ENCODE peak calls at places on chromosomes 5 and 9, in eight cellular contexts. V is CD8-positive, alpha-beta memory T cell; U is fibroblast of lung; F is effector memory CD4-positive, alpha-beta T cell; E is tibial nerve; Q is SK-N-SH; W is right lobe of liver; X is colonic mucosa. B is an unnamed sample. For H3K4me1, the result is how much of the 10 kb centered on the place peaks cover.

GRCh38 chr9:92680166-92681119 is 10.5 kb upstream of the IPPK start:
- DNase-seq in V (no peak), U (peak), F (no peak), E (no peak), Q (no peak), W (no peak), X (no peak), B (peak)

GRCh38 chr5:35617435-35618296 is at the start of gene SPEF2:
- DNase-seq in V (peak), U (peak), F (peak), E (peak), Q (peak), W (peak), X (peak), B (peak)

GRCh38 chr9:83583151-83584014 is 39.6 kb upstream of the IDNK start:
- DNase-seq in V (no peak), U (peak), F (no peak), E (peak), Q (peak), W (peak), X (peak), B (peak)

GRCh38 chr9:113728989-113729388 is 147.1 kb upstream of the ZNF618 start:
- DNase-seq in V (no peak), U (no peak), F (no peak), E (no peak), Q (no peak), W (no peak), X (no peak), B (no peak)

GRCh38 chr9:129559506-129559881 is 61.4 kb downstream of the C9orf50 start:
- DNase-seq in V (no peak), U (no peak), F (no peak), E (no peak), Q (no peak), W (no peak), X (no peak), B (no peak)

GRCh38 chr9:122936883-122937282 is 3.9 kb upstream of the RABGAP1 start:
- DNase-seq in V (no peak), U (no peak), F (no peak), E (no peak), Q (no peak), W (no peak), X (no peak), B (no peak)

GRCh38 chr5:151585970-151586369 is 5.2 kb downstream of the FAT2 start:
- DNase-seq in V (no peak), U (no peak), F (no peak), E (no peak), Q (peak), W (no peak), X (no peak), B (peak)

GRCh38 chr9:91411096-91411771 is 12.4 kb downstream of the NFIL3 start:
- DNase-seq in V (no peak), U (peak), F (no peak), E (no peak), Q (no peak), W (no peak), X (no peak), B (no peak)

GRCh38 chr9:81613002-81613750 is 76.2 kb downstream of the TLE1 start:
- DNase-seq in V (no peak), U (no peak), F (no peak), E (peak), Q (peak), W (no peak), X (no peak), B (no peak)

GRCh38 chr9:93059097-93059959 is 827 bp downstream of the SUSD3 start:
- DNase-seq in V (no peak), U (no peak), F (peak), E (no peak), Q (no peak), W (no peak), X (no peak), B (no peak)

DNA sequence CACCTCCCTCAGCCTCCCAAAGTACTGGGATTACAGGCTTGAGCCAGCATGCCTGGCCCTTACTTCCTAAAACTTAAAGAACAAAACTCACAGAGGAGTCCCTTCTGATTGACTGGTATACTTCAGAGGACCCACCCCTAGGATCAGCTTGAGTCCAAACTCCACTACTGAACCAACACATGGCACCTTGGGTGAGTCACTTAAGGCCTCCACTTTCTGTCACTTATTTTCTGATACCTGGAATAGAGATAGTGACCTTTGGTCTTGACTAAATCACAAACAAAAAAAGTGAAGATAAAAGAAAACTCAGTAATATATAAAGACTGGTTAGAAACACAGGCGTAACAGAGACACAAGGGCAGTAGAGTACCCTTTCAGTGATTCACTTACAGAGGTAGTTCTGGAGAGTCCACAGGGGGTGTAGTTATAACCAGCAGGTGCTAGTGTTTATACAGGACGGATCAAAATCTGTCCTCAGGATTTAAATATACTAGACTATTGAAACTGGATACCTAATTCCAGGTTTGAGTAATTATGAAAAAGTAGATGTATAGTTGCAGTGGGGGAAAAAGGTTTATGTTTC is 274.3 kb upstream of the ANKRD55 start:
- DNase-seq in V (no peak), U (no peak), F (no peak), E (no peak), Q (no peak), W (no peak), X (peak), B (no peak)
- H3K4me1 ChIP-seq in V (under half), U (under half), F (under half), E (under half), Q (under half), W (under half), X (under half), B (under half)

DNA sequence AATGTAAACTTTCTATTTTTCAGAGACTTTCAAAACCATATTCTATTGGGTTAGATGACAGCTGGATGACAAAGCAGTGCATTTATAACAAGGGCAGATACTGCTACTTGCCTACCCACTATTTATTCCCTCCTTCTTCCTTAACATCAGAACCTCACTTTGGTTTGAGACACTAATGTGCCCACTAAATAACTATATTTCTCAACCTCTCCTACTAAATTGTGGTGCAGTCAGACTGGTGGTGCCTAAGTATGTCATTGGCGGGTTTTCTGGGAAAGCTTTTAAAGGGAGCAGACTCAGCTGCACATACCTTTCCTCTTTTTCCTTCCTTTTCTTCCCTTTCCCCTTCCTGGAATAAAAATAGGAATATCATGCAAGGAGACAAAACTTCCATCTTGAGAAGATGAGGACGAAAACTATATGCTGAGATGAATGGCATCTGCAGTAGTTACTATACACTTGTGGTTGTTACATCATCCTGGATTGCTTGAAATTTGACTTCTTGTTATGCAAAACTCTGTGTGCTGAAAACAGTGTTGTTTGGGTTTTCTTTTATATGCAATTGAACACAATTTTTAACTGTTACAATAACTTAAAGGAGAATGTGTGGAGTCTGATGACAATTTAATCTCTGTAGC is 43.8 kb downstream of the PRR16 start:
- DNase-seq in V (no peak), U (peak), F (no peak), E (no peak), Q (no peak), W (no peak), X (no peak), B (no peak)
- H3K4me1 ChIP-seq in V (under half), U (under half), F (under half), E (under half), Q (under half), W (under half), X (under half), B (under half)

GRCh38 chr9:38062498-38063362 is 6.3 kb downstream of the SHB start:
- DNase-seq in V (no peak), U (peak), F (no peak), E (no peak), Q (no peak), W (no peak), X (no peak), B (no peak)
- H3K4me1 ChIP-seq in V (under half), U (under half), F (under half), E (under half), Q (half or more), W (half or more), X (under half), B (under half)

DNA sequence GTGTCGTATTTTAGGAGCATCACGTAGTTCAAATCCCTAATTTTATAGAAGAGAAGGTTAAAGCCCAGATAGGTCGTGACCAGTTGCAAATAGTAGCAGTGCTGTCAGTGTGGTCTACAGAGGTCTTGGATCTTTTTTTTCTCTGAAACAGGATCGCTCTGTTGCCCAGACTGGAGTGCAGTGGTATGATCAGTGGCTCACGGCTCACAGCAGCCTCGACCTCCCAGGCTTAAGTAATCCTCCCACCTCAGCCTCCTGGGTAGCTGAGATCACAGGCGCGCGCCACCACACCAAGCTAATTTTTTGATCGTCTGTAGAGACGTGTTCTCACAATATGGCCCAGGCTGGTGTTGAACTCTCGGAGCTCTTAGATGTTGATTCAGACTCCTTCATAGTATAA is 2.2 kb downstream of the MATR3 start:
- DNase-seq in V (no peak), U (peak), F (no peak), E (no peak), Q (no peak), W (no peak), X (no peak), B (no peak)
- H3K4me1 ChIP-seq in V (half or more), U (under half), F (under half), E (half or more), Q (under half), W (under half), X (under half), B (under half)

GRCh38 chr5:102540251-102540812 is 41.5 kb upstream of the SLCO6A1 start:
- DNase-seq in V (no peak), U (peak), F (no peak), E (no peak), Q (no peak), W (no peak), X (no peak), B (no peak)

GRCh38 chr5:102537011-102537410 is 38.2 kb upstream of the SLCO6A1 start:
- DNase-seq in V (no peak), U (no peak), F (no peak), E (no peak), Q (no peak), W (no peak), X (no peak), B (no peak)

GRCh38 chr5:102539598-102539997 is 40.8 kb upstream of the SLCO6A1 start:
- DNase-seq in V (no peak), U (peak), F (no peak), E (no peak), Q (no peak), W (no peak), X (no peak), B (no peak)

GRCh38 chr5:102545175-102545574 is 46.4 kb upstream of the SLCO6A1 start:
- DNase-seq in V (no peak), U (no peak), F (no peak), E (no peak), Q (peak), W (peak), X (no peak), B (no peak)

DNA sequence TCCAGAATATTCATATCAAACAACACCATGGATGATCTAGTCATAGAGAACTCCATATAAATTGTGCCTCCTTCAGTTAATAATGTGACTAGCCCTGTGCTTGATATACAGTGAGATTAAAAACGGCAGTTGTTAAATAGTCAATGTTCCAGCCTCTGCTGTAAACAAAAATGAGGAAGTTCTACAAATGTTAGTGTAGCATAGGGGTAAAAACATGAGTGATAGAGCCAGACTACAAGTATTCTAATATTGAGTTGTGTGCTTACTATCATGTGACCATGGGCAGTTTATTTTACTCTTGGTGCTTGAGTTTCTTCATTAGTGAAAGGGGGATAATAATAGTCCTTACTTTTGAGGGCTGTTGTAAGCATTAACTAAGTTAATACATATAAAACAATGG is 43.3 kb upstream of the SLCO6A1 start:
- DNase-seq in V (no peak), U (no peak), F (no peak), E (no peak), Q (no peak), W (no peak), X (no peak), B (no peak)
- H3K4me1 ChIP-seq in V (under half), U (under half), F (under half), E (under half), Q (under half), W (under half), X (under half), B (under half)

GRCh38 chr9:114911167-114911821 is 19.1 kb downstream of the TNFSF8 start:
- DNase-seq in V (no peak), U (peak), F (no peak), E (no peak), Q (peak), W (no peak), X (peak), B (peak)
- H3K4me1 ChIP-seq in V (half or more), U (under half), F (under half), E (under half), Q (under half), W (under half), X (under half), B (under half)

DNA sequence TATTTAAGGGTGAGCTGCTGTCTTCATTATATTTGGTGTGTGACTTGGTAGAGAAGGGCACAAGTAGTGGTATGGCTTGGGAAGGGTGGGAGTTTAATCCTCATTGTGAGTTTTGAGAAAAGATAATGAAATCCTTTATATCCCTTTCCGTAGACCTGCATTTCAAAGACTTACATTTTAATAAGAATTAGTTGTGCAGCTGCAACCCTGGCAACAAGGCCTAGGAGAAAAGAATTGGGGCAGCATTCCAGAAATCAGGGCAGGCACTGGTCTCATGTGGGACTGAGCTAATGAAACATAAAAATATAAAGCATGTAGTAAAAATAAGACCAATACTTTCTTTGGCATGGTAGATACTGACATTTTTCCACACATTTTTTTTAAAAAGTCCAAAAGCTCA is 60.5 kb downstream of the CDC42SE2 start:
- DNase-seq in V (no peak), U (no peak), F (no peak), E (no peak), Q (no peak), W (no peak), X (no peak), B (no peak)
- H3K4me1 ChIP-seq in V (half or more), U (under half), F (under half), E (under half), Q (under half), W (under half), X (under half), B (under half)